ENCODE peak calls at places on chromosomes 2 and 18, in six cellular contexts. One of them, this sample, is unnamed.

GRCh38 chr18:52897611-52898010 is 557.6 kb downstream of the DCC start:
- DNase-seq in right lobe of liver: no peak
- DNase-seq in HFFc6: no peak
- DNase-seq in foreskin fibroblast: no peak
- DNase-seq in MCF 10A: no peak
- DNase-seq in astrocyte of the cerebellum: no peak
- DNase-seq in this sample: no peak

GRCh38 chr2:9897796-9898195 is 53.7 kb upstream of the GRHL1 start:
- DNase-seq in foreskin fibroblast: peak
- DNase-seq in HFFc6: no peak
- DNase-seq in MCF 10A: no peak
- DNase-seq in right lobe of liver: no peak
- DNase-seq in astrocyte of the cerebellum: no peak
- DNase-seq in this sample: no peak

GRCh38 chr2:23241611-23242245 is 143.3 kb upstream of the KLHL29 start:
- DNase-seq in HFFc6: peak
- DNase-seq in MCF 10A: peak
- DNase-seq in right lobe of liver: no peak
- DNase-seq in astrocyte of the cerebellum: no peak
- DNase-seq in foreskin fibroblast: peak
- DNase-seq in this sample: no peak

GRCh38 chr2:155298001-155298400 is 599.5 kb downstream of the KCNJ3 start:
- DNase-seq in astrocyte of the cerebellum: no peak
- DNase-seq in HFFc6: no peak
- DNase-seq in MCF 10A: no peak
- DNase-seq in foreskin fibroblast: no peak
- DNase-seq in right lobe of liver: no peak
- DNase-seq in this sample: no peak

GRCh38 chr2:196278491-196278911 is 107.1 kb upstream of the STK17B start:
- DNase-seq in MCF 10A: no peak
- DNase-seq in right lobe of liver: no peak
- DNase-seq in astrocyte of the cerebellum: peak
- DNase-seq in foreskin fibroblast: peak
- DNase-seq in HFFc6: peak
- DNase-seq in this sample: no peak

GRCh38 chr2:205047273-205047839 is 502.1 kb downstream of the PARD3B start:
- DNase-seq in foreskin fibroblast: no peak
- DNase-seq in MCF 10A: no peak
- DNase-seq in astrocyte of the cerebellum: no peak
- DNase-seq in right lobe of liver: no peak
- DNase-seq in HFFc6: no peak
- DNase-seq in this sample: no peak

GRCh38 chr2:234026693-234027254 is 23.7 kb upstream of the SPP2 start:
- DNase-seq in right lobe of liver: no peak
- DNase-seq in HFFc6: no peak
- DNase-seq in astrocyte of the cerebellum: no peak
- DNase-seq in MCF 10A: no peak
- DNase-seq in foreskin fibroblast: no peak
- DNase-seq in this sample: no peak

GRCh38 chr18:57497372-57498294 is 62.5 kb downstream of the ONECUT2 start:
- DNase-seq in foreskin fibroblast: peak
- DNase-seq in astrocyte of the cerebellum: no peak
- DNase-seq in right lobe of liver: no peak
- DNase-seq in MCF 10A: peak
- DNase-seq in HFFc6: peak
- DNase-seq in this sample: no peak

GRCh38 chr2:11753452-11753885 is 7.0 kb downstream of the LPIN1 start:
- DNase-seq in right lobe of liver: no peak
- DNase-seq in foreskin fibroblast: no peak
- DNase-seq in MCF 10A: peak
- DNase-seq in astrocyte of the cerebellum: no peak
- DNase-seq in HFFc6: no peak
- DNase-seq in this sample: no peak

DNA sequence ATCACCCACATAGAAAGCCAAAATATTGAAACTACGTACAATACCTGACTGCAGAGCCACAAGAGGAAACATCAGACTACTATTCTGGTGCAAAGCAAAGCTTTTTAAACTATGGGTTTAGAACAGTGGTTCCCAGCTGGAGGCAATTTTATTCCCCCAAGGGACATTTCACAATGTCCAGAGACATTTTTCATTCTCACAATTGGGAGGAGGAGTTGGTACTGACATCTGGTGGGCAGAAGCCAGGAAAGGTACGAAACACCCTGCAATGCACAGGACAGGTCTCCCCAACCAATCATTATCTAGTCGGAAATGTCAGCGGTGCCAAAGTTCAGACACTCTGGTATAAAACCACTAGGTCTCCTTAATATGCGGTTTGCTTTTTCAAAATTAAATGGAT is 88.4 kb upstream of the ARL5A start:
- DNase-seq in right lobe of liver: no peak
- DNase-seq in foreskin fibroblast: peak
- DNase-seq in MCF 10A: no peak
- DNase-seq in astrocyte of the cerebellum: no peak
- DNase-seq in HFFc6: no peak
- DNase-seq in this sample: no peak
- TF ChIP-seq CTCF in right lobe of liver: no peak
- TF ChIP-seq CTCF in foreskin fibroblast: no peak
- TF ChIP-seq CTCF in MCF 10A: no peak
- TF ChIP-seq CTCF in astrocyte of the cerebellum: no peak
- TF ChIP-seq CTCF in HFFc6: no peak
- TF ChIP-seq CTCF in this sample: no peak

DNA sequence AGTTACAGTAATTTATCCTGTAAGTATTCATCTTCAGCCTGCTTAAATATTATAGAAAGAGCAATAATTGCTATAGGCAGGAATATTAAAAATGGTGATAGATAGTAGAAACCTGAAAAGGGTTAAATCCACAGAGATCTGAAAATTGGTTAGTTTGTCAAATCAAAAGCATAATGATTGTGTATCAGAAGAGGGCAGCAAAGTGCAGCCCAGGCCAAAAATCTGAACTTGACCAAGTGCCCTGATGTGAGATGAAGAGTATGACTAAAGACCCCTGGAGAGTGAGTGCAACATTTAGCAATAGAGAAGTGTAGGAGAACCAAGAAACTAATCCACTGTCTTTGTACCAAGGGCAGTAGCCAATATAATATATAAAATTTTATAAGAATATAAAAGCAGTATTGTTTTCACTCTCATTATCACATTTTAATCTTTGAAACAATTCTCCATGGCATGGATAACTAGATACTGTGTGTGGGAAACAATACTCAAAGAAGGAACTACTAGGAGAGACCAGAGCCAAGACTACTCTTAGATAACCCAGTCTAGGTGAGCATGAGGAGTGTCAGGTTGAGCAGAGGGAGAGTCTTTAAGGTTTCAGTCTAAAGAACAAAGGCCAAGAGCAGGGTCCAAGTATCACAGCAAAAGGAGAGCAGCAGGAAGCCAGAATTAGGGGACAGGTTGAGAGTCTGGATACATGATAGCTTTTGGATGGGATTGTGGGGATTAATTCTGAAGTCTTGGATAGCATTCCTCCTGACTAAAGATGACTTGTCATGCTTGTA is 148.7 kb downstream of the CALCRL start:
- DNase-seq in MCF 10A: peak
- DNase-seq in foreskin fibroblast: peak
- DNase-seq in astrocyte of the cerebellum: peak
- DNase-seq in right lobe of liver: no peak
- DNase-seq in HFFc6: no peak
- DNase-seq in this sample: no peak
- TF ChIP-seq CTCF in MCF 10A: peak
- TF ChIP-seq CTCF in foreskin fibroblast: peak
- TF ChIP-seq CTCF in astrocyte of the cerebellum: peak
- TF ChIP-seq CTCF in right lobe of liver: peak
- TF ChIP-seq CTCF in HFFc6: peak
- TF ChIP-seq CTCF in this sample: peak

DNA sequence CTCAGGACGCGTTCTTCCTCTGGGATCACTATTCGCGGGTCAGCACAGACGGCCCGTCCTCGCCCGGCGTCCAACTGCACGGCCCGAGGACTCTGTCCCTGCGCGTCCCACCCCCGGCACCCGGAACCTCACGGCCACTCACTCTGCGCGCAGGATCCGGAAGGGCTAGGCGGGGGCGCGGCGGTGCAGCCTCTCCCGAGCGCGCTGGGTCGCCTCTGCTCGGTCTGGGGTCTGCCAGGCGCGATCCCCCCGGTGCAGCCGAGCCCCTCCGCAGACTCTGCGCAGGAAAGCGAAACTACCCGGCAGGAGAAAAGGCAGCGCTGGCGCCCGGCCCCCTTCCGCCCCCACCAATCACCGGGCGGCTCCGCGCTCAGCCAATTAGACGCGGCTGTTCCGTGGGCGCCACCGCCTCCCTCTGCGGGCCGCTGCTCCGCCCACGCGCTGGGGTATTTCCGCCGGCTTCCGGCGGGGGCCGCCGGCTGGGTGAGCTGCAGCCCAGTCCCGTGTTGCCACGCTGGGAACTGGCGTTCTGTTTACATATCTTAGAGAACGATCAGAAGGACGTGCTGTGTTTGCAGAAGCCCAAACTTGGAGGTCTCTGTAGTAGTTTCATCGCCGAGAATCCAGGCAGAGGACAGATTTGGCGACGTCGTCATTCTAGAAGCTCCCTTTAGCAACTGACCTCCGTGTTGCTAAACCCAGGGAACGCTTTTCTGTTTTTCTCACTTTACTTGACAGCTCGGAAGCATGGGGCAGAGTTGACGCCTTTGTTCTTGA is at the start of gene STAT1:
- DNase-seq in astrocyte of the cerebellum: peak
- DNase-seq in HFFc6: peak
- DNase-seq in foreskin fibroblast: peak
- DNase-seq in right lobe of liver: peak
- DNase-seq in MCF 10A: peak
- DNase-seq in this sample: peak
- TF ChIP-seq CTCF in astrocyte of the cerebellum: no peak
- TF ChIP-seq CTCF in HFFc6: peak
- TF ChIP-seq CTCF in foreskin fibroblast: no peak
- TF ChIP-seq CTCF in right lobe of liver: peak
- TF ChIP-seq CTCF in MCF 10A: no peak
- TF ChIP-seq CTCF in this sample: no peak

GRCh38 chr18:61851940-61852451 is 40.8 kb downstream of the RNF152 start:
- DNase-seq in MCF 10A: peak
- DNase-seq in right lobe of liver: no peak
- DNase-seq in foreskin fibroblast: peak
- DNase-seq in HFFc6: peak
- DNase-seq in astrocyte of the cerebellum: no peak
- DNase-seq in this sample: peak
- TF ChIP-seq CTCF in MCF 10A: no peak
- TF ChIP-seq CTCF in right lobe of liver: no peak
- TF ChIP-seq CTCF in foreskin fibroblast: no peak
- TF ChIP-seq CTCF in HFFc6: peak
- TF ChIP-seq CTCF in astrocyte of the cerebellum: no peak
- TF ChIP-seq CTCF in this sample: peak

GRCh38 chr2:161912154-161912553 is 161.9 kb downstream of the DPP4 start:
- DNase-seq in right lobe of liver: no peak
- DNase-seq in astrocyte of the cerebellum: no peak
- DNase-seq in MCF 10A: no peak
- DNase-seq in foreskin fibroblast: no peak
- DNase-seq in HFFc6: no peak
- DNase-seq in this sample: no peak
- TF ChIP-seq CTCF in right lobe of liver: no peak
- TF ChIP-seq CTCF in astrocyte of the cerebellum: no peak
- TF ChIP-seq CTCF in MCF 10A: no peak
- TF ChIP-seq CTCF in foreskin fibroblast: no peak
- TF ChIP-seq CTCF in HFFc6: no peak
- TF ChIP-seq CTCF in this sample: no peak

DNA sequence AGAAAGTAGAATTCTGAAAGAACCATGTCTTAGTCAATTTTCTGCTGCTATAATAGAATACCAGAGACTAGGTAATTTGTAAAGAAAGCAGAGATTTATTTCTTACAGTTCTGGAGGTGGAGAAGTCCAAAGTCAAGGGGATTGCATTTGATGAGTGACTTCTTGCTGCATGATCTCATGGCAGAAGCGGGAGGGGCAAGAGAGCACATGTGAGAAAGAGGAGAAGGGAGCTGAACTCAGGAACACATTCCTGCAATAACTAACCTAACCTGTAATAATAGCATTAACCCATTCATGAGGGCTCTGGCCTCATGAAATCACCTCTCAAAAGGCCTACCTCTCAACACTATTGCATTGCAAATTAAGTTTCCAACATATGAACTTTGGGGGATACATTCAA is 797.5 kb upstream of the POU3F3 start:
- DNase-seq in right lobe of liver: no peak
- DNase-seq in astrocyte of the cerebellum: no peak
- DNase-seq in MCF 10A: no peak
- DNase-seq in foreskin fibroblast: no peak
- DNase-seq in HFFc6: no peak
- DNase-seq in this sample: no peak
- TF ChIP-seq CTCF in right lobe of liver: no peak
- TF ChIP-seq CTCF in astrocyte of the cerebellum: no peak
- TF ChIP-seq CTCF in MCF 10A: no peak
- TF ChIP-seq CTCF in foreskin fibroblast: no peak
- TF ChIP-seq CTCF in HFFc6: no peak
- TF ChIP-seq CTCF in this sample: no peak

GRCh38 chr2:219486424-219486959 is 12.2 kb upstream of the GMPPA start:
- DNase-seq in MCF 10A: no peak
- DNase-seq in astrocyte of the cerebellum: no peak
- DNase-seq in foreskin fibroblast: no peak
- DNase-seq in HFFc6: no peak
- DNase-seq in right lobe of liver: no peak
- DNase-seq in this sample: no peak
- TF ChIP-seq CTCF in MCF 10A: no peak
- TF ChIP-seq CTCF in astrocyte of the cerebellum: no peak
- TF ChIP-seq CTCF in foreskin fibroblast: no peak
- TF ChIP-seq CTCF in HFFc6: no peak
- TF ChIP-seq CTCF in right lobe of liver: no peak
- TF ChIP-seq CTCF in this sample: no peak

GRCh38 chr2:41865263-41865662 is 182.6 kb upstream of the PKDCC start:
- DNase-seq in right lobe of liver: no peak
- DNase-seq in HFFc6: no peak
- DNase-seq in foreskin fibroblast: no peak
- DNase-seq in MCF 10A: no peak
- DNase-seq in astrocyte of the cerebellum: no peak
- DNase-seq in this sample: no peak
- TF ChIP-seq CTCF in right lobe of liver: no peak
- TF ChIP-seq CTCF in HFFc6: no peak
- TF ChIP-seq CTCF in foreskin fibroblast: no peak
- TF ChIP-seq CTCF in MCF 10A: no peak
- TF ChIP-seq CTCF in astrocyte of the cerebellum: no peak
- TF ChIP-seq CTCF in this sample: no peak

DNA sequence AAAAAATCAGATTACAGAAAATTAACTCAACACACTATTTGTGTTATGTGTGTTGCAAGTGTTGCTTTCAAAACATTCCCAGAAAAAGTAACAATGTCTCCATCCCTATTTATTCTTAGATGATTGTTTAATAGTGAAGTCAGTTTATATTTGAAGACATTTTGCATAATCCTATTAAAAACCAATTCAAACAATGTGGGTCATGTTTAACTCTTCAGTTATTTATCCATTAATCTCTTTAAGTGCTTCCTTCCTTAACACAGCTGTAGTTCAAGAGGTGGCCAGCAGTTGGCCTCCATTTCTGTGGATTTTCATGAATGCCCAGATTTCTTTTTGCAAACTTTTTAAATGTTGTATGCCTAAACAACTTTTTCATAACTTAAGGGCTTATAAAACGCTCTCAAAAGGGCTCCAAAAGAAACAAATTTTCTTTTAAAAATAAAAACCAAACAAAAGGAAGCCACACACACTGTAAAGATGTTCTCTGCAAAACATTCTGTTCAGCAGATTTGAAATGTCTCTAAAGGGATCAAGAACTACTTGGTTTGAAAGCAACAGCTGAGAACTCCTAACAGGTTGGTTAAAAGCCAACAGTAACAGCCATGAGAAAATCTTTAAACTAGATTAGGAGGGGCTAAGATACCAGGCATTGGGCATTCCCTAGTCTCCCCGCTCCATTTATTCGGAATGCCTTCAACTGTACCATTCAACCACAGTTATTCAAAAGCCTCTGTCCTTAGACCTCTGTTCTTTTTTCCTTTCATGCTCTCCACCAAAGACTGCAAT is 71.5 kb downstream of the THADA start:
- DNase-seq in foreskin fibroblast: peak
- DNase-seq in HFFc6: no peak
- DNase-seq in right lobe of liver: no peak
- DNase-seq in MCF 10A: no peak
- DNase-seq in astrocyte of the cerebellum: no peak
- DNase-seq in this sample: no peak
- TF ChIP-seq CTCF in foreskin fibroblast: peak
- TF ChIP-seq CTCF in HFFc6: peak
- TF ChIP-seq CTCF in right lobe of liver: peak
- TF ChIP-seq CTCF in MCF 10A: no peak
- TF ChIP-seq CTCF in astrocyte of the cerebellum: peak
- TF ChIP-seq CTCF in this sample: peak

This sample was measured in AG09319.